ENCODE peak calls at places on chromosomes 13 and 19, in seven cellular contexts. One of them, this sample, is unnamed.

GRCh38 chr13:27853871-27854270 is 61.6 kb downstream of the GSX1 start:
- DNase-seq in activated CD4-positive, alpha-beta T cell treated with anti-CD3 and anti-CD28 coated beads for 1 hour: no peak
- DNase-seq in NCI-H2081: no peak
- DNase-seq in fibroblast of mammary gland: no peak
- DNase-seq in T-helper 17 cell: no peak
- DNase-seq in tibial nerve: no peak
- DNase-seq in fibroblast of lung: no peak
- DNase-seq in this sample: no peak

GRCh38 chr13:32893176-32893575 is 123.0 kb upstream of the KL start:
- DNase-seq in T-helper 17 cell: no peak
- DNase-seq in NCI-H2081: no peak
- DNase-seq in fibroblast of mammary gland: no peak
- DNase-seq in fibroblast of lung: no peak
- DNase-seq in activated CD4-positive, alpha-beta T cell treated with anti-CD3 and anti-CD28 coated beads for 1 hour: no peak
- DNase-seq in tibial nerve: no peak
- DNase-seq in this sample: no peak

GRCh38 chr19:49658139-49658517 is 7.5 kb downstream of the IRF3 start:
- DNase-seq in NCI-H2081: no peak
- DNase-seq in tibial nerve: no peak
- DNase-seq in T-helper 17 cell: no peak
- DNase-seq in activated CD4-positive, alpha-beta T cell treated with anti-CD3 and anti-CD28 coated beads for 1 hour: no peak
- DNase-seq in fibroblast of lung: no peak
- DNase-seq in fibroblast of mammary gland: no peak
- DNase-seq in this sample: no peak

GRCh38 chr19:46040952-46041500 is at the start of gene IGFL4:
- DNase-seq in NCI-H2081: no peak
- DNase-seq in T-helper 17 cell: no peak
- DNase-seq in tibial nerve: no peak
- DNase-seq in fibroblast of mammary gland: no peak
- DNase-seq in activated CD4-positive, alpha-beta T cell treated with anti-CD3 and anti-CD28 coated beads for 1 hour: no peak
- DNase-seq in fibroblast of lung: peak
- DNase-seq in this sample: no peak

GRCh38 chr19:13128583-13128982 is 10.5 kb downstream of the NACC1 start:
- DNase-seq in fibroblast of lung: no peak
- DNase-seq in fibroblast of mammary gland: no peak
- DNase-seq in NCI-H2081: no peak
- DNase-seq in T-helper 17 cell: no peak
- DNase-seq in tibial nerve: no peak
- DNase-seq in activated CD4-positive, alpha-beta T cell treated with anti-CD3 and anti-CD28 coated beads for 1 hour: no peak
- DNase-seq in this sample: no peak

GRCh38 chr13:110646442-110647364 is 31.4 kb downstream of the NAXD start:
- DNase-seq in T-helper 17 cell: no peak
- DNase-seq in tibial nerve: no peak
- DNase-seq in NCI-H2081: no peak
- DNase-seq in fibroblast of lung: no peak
- DNase-seq in activated CD4-positive, alpha-beta T cell treated with anti-CD3 and anti-CD28 coated beads for 1 hour: no peak
- DNase-seq in fibroblast of mammary gland: no peak
- DNase-seq in this sample: no peak

GRCh38 chr13:19818223-19818842 is 35.6 kb upstream of the PSPC1 start:
- DNase-seq in fibroblast of mammary gland: peak
- DNase-seq in tibial nerve: no peak
- DNase-seq in NCI-H2081: no peak
- DNase-seq in fibroblast of lung: no peak
- DNase-seq in activated CD4-positive, alpha-beta T cell treated with anti-CD3 and anti-CD28 coated beads for 1 hour: peak
- DNase-seq in T-helper 17 cell: peak
- DNase-seq in this sample: no peak

GRCh38 chr13:43185206-43185605 is 161.8 kb downstream of the DNAJC15 start:
- DNase-seq in fibroblast of lung: no peak
- DNase-seq in activated CD4-positive, alpha-beta T cell treated with anti-CD3 and anti-CD28 coated beads for 1 hour: no peak
- DNase-seq in T-helper 17 cell: no peak
- DNase-seq in fibroblast of mammary gland: no peak
- DNase-seq in tibial nerve: no peak
- DNase-seq in NCI-H2081: no peak
- DNase-seq in this sample: no peak

GRCh38 chr13:108993346-108993745 is 363.9 kb downstream of the MYO16 start:
- DNase-seq in tibial nerve: no peak
- DNase-seq in NCI-H2081: no peak
- DNase-seq in fibroblast of lung: peak
- DNase-seq in fibroblast of mammary gland: peak
- DNase-seq in T-helper 17 cell: no peak
- DNase-seq in activated CD4-positive, alpha-beta T cell treated with anti-CD3 and anti-CD28 coated beads for 1 hour: no peak
- DNase-seq in this sample: no peak

GRCh38 chr19:7561229-7561806 is 25.8 kb downstream of the PNPLA6 start:
- DNase-seq in fibroblast of lung: no peak
- DNase-seq in tibial nerve: no peak
- DNase-seq in fibroblast of mammary gland: no peak
- DNase-seq in T-helper 17 cell: no peak
- DNase-seq in activated CD4-positive, alpha-beta T cell treated with anti-CD3 and anti-CD28 coated beads for 1 hour: no peak
- DNase-seq in NCI-H2081: no peak
- DNase-seq in this sample: no peak

GRCh38 chr19:47428177-47428894 is 9.0 kb upstream of the MEIS3 start:
- DNase-seq in fibroblast of lung: peak
- DNase-seq in activated CD4-positive, alpha-beta T cell treated with anti-CD3 and anti-CD28 coated beads for 1 hour: peak
- DNase-seq in fibroblast of mammary gland: peak
- DNase-seq in T-helper 17 cell: peak
- DNase-seq in tibial nerve: peak
- DNase-seq in NCI-H2081: peak
- DNase-seq in this sample: peak

GRCh38 chr13:42275098-42275471 is 3.1 kb downstream of the AKAP11 start:
- DNase-seq in activated CD4-positive, alpha-beta T cell treated with anti-CD3 and anti-CD28 coated beads for 1 hour: no peak
- DNase-seq in fibroblast of lung: no peak
- DNase-seq in tibial nerve: no peak
- DNase-seq in fibroblast of mammary gland: peak
- DNase-seq in NCI-H2081: no peak
- DNase-seq in T-helper 17 cell: no peak
- DNase-seq in this sample: no peak

GRCh38 chr13:100544866-100545683 is 43.5 kb downstream of the GGACT start:
- DNase-seq in fibroblast of lung: no peak
- DNase-seq in fibroblast of mammary gland: no peak
- DNase-seq in T-helper 17 cell: no peak
- DNase-seq in activated CD4-positive, alpha-beta T cell treated with anti-CD3 and anti-CD28 coated beads for 1 hour: no peak
- DNase-seq in NCI-H2081: no peak
- DNase-seq in tibial nerve: no peak
- DNase-seq in this sample: no peak

GRCh38 chr19:4089400-4089908 is 22.8 kb upstream of the ZBTB7A start:
- DNase-seq in tibial nerve: no peak
- DNase-seq in activated CD4-positive, alpha-beta T cell treated with anti-CD3 and anti-CD28 coated beads for 1 hour: no peak
- DNase-seq in T-helper 17 cell: peak
- DNase-seq in NCI-H2081: no peak
- DNase-seq in fibroblast of mammary gland: no peak
- DNase-seq in fibroblast of lung: no peak
- DNase-seq in this sample: peak

GRCh38 chr13:39350461-39350881 is 252.5 kb downstream of the LHFPL6 start:
- DNase-seq in fibroblast of mammary gland: no peak
- DNase-seq in T-helper 17 cell: no peak
- DNase-seq in fibroblast of lung: peak
- DNase-seq in NCI-H2081: peak
- DNase-seq in tibial nerve: no peak
- DNase-seq in activated CD4-positive, alpha-beta T cell treated with anti-CD3 and anti-CD28 coated beads for 1 hour: no peak
- DNase-seq in this sample: no peak

GRCh38 chr13:28544026-28544425 is 49.1 kb upstream of the FLT1 start:
- DNase-seq in T-helper 17 cell: no peak
- DNase-seq in activated CD4-positive, alpha-beta T cell treated with anti-CD3 and anti-CD28 coated beads for 1 hour: no peak
- DNase-seq in tibial nerve: no peak
- DNase-seq in fibroblast of mammary gland: peak
- DNase-seq in fibroblast of lung: no peak
- DNase-seq in NCI-H2081: no peak
- DNase-seq in this sample: no peak

GRCh38 chr13:38262211-38262610 is 87.4 kb upstream of the UFM1 start:
- DNase-seq in fibroblast of mammary gland: peak
- DNase-seq in tibial nerve: no peak
- DNase-seq in fibroblast of lung: peak
- DNase-seq in NCI-H2081: no peak
- DNase-seq in activated CD4-positive, alpha-beta T cell treated with anti-CD3 and anti-CD28 coated beads for 1 hour: no peak
- DNase-seq in T-helper 17 cell: no peak
- DNase-seq in this sample: no peak